ENCODE peak calls at places on chromosomes 13 and 19, in nine cellular contexts. One of them, this sample, is unnamed.

GRCh38 chr19:15443838-15444237 is 5.9 kb downstream of the WIZ start:
- DNase-seq in activated effector memory CD4-positive, alpha-beta T cell treated with Interleukin-2 at 50 U/mL for 16 hours: no peak
- DNase-seq in hepatic stellate cell: no peak
- DNase-seq in activated CD8-positive, alpha-beta memory T cell treated with anti-CD3 and anti-CD28 coated beads for 4 hours: no peak
- DNase-seq in HEK293T: no peak
- DNase-seq in NCI-H2107: no peak
- DNase-seq in HFF-Myc: no peak
- DNase-seq in fibroblast of lung: no peak
- DNase-seq in central memory CD8-positive, alpha-beta T cell: no peak
- DNase-seq in this sample: no peak

GRCh38 chr19:11530432-11530831 is 1.5 kb upstream of the ECSIT start:
- DNase-seq in activated effector memory CD4-positive, alpha-beta T cell treated with Interleukin-2 at 50 U/mL for 16 hours: no peak
- DNase-seq in hepatic stellate cell: peak; percentile 73
- DNase-seq in activated CD8-positive, alpha-beta memory T cell treated with anti-CD3 and anti-CD28 coated beads for 4 hours: no peak
- DNase-seq in HEK293T: peak; percentile 37
- DNase-seq in NCI-H2107: peak; percentile 52
- DNase-seq in HFF-Myc: peak; percentile 69
- DNase-seq in fibroblast of lung: peak; percentile 82
- DNase-seq in central memory CD8-positive, alpha-beta T cell: no peak
- DNase-seq in this sample: peak; percentile 85

GRCh38 chr19:41671481-41671880 is 16.6 kb downstream of the CEACAM7 start:
- DNase-seq in activated effector memory CD4-positive, alpha-beta T cell treated with Interleukin-2 at 50 U/mL for 16 hours: no peak
- DNase-seq in hepatic stellate cell: no peak
- DNase-seq in activated CD8-positive, alpha-beta memory T cell treated with anti-CD3 and anti-CD28 coated beads for 4 hours: no peak
- DNase-seq in HEK293T: no peak
- DNase-seq in NCI-H2107: no peak
- DNase-seq in HFF-Myc: no peak
- DNase-seq in fibroblast of lung: no peak
- DNase-seq in central memory CD8-positive, alpha-beta T cell: no peak
- DNase-seq in this sample: no peak

GRCh38 chr19:46218160-46218559 is 11.4 kb upstream of the IGFL1 start:
- DNase-seq in activated effector memory CD4-positive, alpha-beta T cell treated with Interleukin-2 at 50 U/mL for 16 hours: no peak
- DNase-seq in hepatic stellate cell: no peak
- DNase-seq in activated CD8-positive, alpha-beta memory T cell treated with anti-CD3 and anti-CD28 coated beads for 4 hours: no peak
- DNase-seq in HEK293T: peak; percentile 58
- DNase-seq in NCI-H2107: no peak
- DNase-seq in HFF-Myc: peak; percentile 30
- DNase-seq in fibroblast of lung: peak; percentile 39
- DNase-seq in central memory CD8-positive, alpha-beta T cell: no peak
- DNase-seq in this sample: no peak

GRCh38 chr19:38869836-38870607 is 8.1 kb downstream of the RINL start:
- DNase-seq in activated effector memory CD4-positive, alpha-beta T cell treated with Interleukin-2 at 50 U/mL for 16 hours: peak; percentile 93
- DNase-seq in hepatic stellate cell: peak; percentile 73
- DNase-seq in activated CD8-positive, alpha-beta memory T cell treated with anti-CD3 and anti-CD28 coated beads for 4 hours: peak; percentile 87
- DNase-seq in HEK293T: no peak
- DNase-seq in NCI-H2107: no peak
- DNase-seq in HFF-Myc: peak; percentile 31
- DNase-seq in fibroblast of lung: peak; percentile 46
- DNase-seq in central memory CD8-positive, alpha-beta T cell: peak; percentile 93
- DNase-seq in this sample: peak; percentile 93

GRCh38 chr13:46389457-46389856 is 2.4 kb upstream of the RUBCNL start:
- DNase-seq in activated effector memory CD4-positive, alpha-beta T cell treated with Interleukin-2 at 50 U/mL for 16 hours: no peak
- DNase-seq in hepatic stellate cell: no peak
- DNase-seq in activated CD8-positive, alpha-beta memory T cell treated with anti-CD3 and anti-CD28 coated beads for 4 hours: no peak
- DNase-seq in HEK293T: no peak
- DNase-seq in NCI-H2107: no peak
- DNase-seq in HFF-Myc: no peak
- DNase-seq in fibroblast of lung: no peak
- DNase-seq in central memory CD8-positive, alpha-beta T cell: no peak
- DNase-seq in this sample: no peak

GRCh38 chr13:41505209-41505835 is 48.0 kb downstream of the RGCC start:
- DNase-seq in activated effector memory CD4-positive, alpha-beta T cell treated with Interleukin-2 at 50 U/mL for 16 hours: no peak
- DNase-seq in hepatic stellate cell: peak; percentile 72
- DNase-seq in activated CD8-positive, alpha-beta memory T cell treated with anti-CD3 and anti-CD28 coated beads for 4 hours: no peak
- DNase-seq in HEK293T: no peak
- DNase-seq in NCI-H2107: no peak
- DNase-seq in HFF-Myc: peak; percentile 57
- DNase-seq in fibroblast of lung: peak; percentile 98
- DNase-seq in central memory CD8-positive, alpha-beta T cell: no peak
- DNase-seq in this sample: no peak

GRCh38 chr19:31699421-31699820 is 350.2 kb upstream of the TSHZ3 start:
- DNase-seq in activated effector memory CD4-positive, alpha-beta T cell treated with Interleukin-2 at 50 U/mL for 16 hours: no peak
- DNase-seq in hepatic stellate cell: no peak
- DNase-seq in activated CD8-positive, alpha-beta memory T cell treated with anti-CD3 and anti-CD28 coated beads for 4 hours: no peak
- DNase-seq in HEK293T: no peak
- DNase-seq in NCI-H2107: no peak
- DNase-seq in HFF-Myc: no peak
- DNase-seq in fibroblast of lung: no peak
- DNase-seq in central memory CD8-positive, alpha-beta T cell: no peak
- DNase-seq in this sample: no peak

GRCh38 chr19:46821512-46822359 is 28.9 kb downstream of the AP2S1 start:
- DNase-seq in activated effector memory CD4-positive, alpha-beta T cell treated with Interleukin-2 at 50 U/mL for 16 hours: peak; percentile 39
- DNase-seq in hepatic stellate cell: no peak
- DNase-seq in activated CD8-positive, alpha-beta memory T cell treated with anti-CD3 and anti-CD28 coated beads for 4 hours: peak; percentile 18
- DNase-seq in HEK293T: no peak
- DNase-seq in NCI-H2107: no peak
- DNase-seq in HFF-Myc: no peak
- DNase-seq in fibroblast of lung: no peak
- DNase-seq in central memory CD8-positive, alpha-beta T cell: peak; percentile 35
- DNase-seq in this sample: peak; percentile 20

GRCh38 chr19:35115538-35115951 is at the start of gene FXYD3:
- DNase-seq in activated effector memory CD4-positive, alpha-beta T cell treated with Interleukin-2 at 50 U/mL for 16 hours: no peak
- DNase-seq in hepatic stellate cell: no peak
- DNase-seq in activated CD8-positive, alpha-beta memory T cell treated with anti-CD3 and anti-CD28 coated beads for 4 hours: no peak
- DNase-seq in HEK293T: no peak
- DNase-seq in NCI-H2107: no peak
- DNase-seq in HFF-Myc: no peak
- DNase-seq in fibroblast of lung: no peak
- DNase-seq in central memory CD8-positive, alpha-beta T cell: no peak
- DNase-seq in this sample: no peak

GRCh38 chr13:19982447-19983043 is 24.0 kb downstream of the ZMYM2 start:
- DNase-seq in activated effector memory CD4-positive, alpha-beta T cell treated with Interleukin-2 at 50 U/mL for 16 hours: no peak
- DNase-seq in hepatic stellate cell: no peak
- DNase-seq in activated CD8-positive, alpha-beta memory T cell treated with anti-CD3 and anti-CD28 coated beads for 4 hours: no peak
- DNase-seq in HEK293T: no peak
- DNase-seq in NCI-H2107: no peak
- DNase-seq in HFF-Myc: no peak
- DNase-seq in fibroblast of lung: no peak
- DNase-seq in central memory CD8-positive, alpha-beta T cell: no peak
- DNase-seq in this sample: no peak

GRCh38 chr13:60970736-60971135 is 444.9 kb downstream of the PCDH20 start:
- DNase-seq in activated effector memory CD4-positive, alpha-beta T cell treated with Interleukin-2 at 50 U/mL for 16 hours: no peak
- DNase-seq in hepatic stellate cell: no peak
- DNase-seq in activated CD8-positive, alpha-beta memory T cell treated with anti-CD3 and anti-CD28 coated beads for 4 hours: no peak
- DNase-seq in HEK293T: no peak
- DNase-seq in NCI-H2107: no peak
- DNase-seq in HFF-Myc: no peak
- DNase-seq in fibroblast of lung: no peak
- DNase-seq in central memory CD8-positive, alpha-beta T cell: no peak
- DNase-seq in this sample: no peak

GRCh38 chr19:35863018-35863417 is 5.4 kb upstream of the APLP1 start:
- DNase-seq in activated effector memory CD4-positive, alpha-beta T cell treated with Interleukin-2 at 50 U/mL for 16 hours: no peak
- DNase-seq in hepatic stellate cell: no peak
- DNase-seq in activated CD8-positive, alpha-beta memory T cell treated with anti-CD3 and anti-CD28 coated beads for 4 hours: no peak
- DNase-seq in HEK293T: no peak
- DNase-seq in NCI-H2107: no peak
- DNase-seq in HFF-Myc: no peak
- DNase-seq in fibroblast of lung: no peak
- DNase-seq in central memory CD8-positive, alpha-beta T cell: no peak
- DNase-seq in this sample: no peak

GRCh38 chr13:102586615-102587014 is 10.2 kb upstream of the TPP2 start:
- DNase-seq in activated effector memory CD4-positive, alpha-beta T cell treated with Interleukin-2 at 50 U/mL for 16 hours: no peak
- DNase-seq in hepatic stellate cell: no peak
- DNase-seq in activated CD8-positive, alpha-beta memory T cell treated with anti-CD3 and anti-CD28 coated beads for 4 hours: no peak
- DNase-seq in HEK293T: no peak
- DNase-seq in NCI-H2107: no peak
- DNase-seq in HFF-Myc: no peak
- DNase-seq in fibroblast of lung: no peak
- DNase-seq in central memory CD8-positive, alpha-beta T cell: no peak
- DNase-seq in this sample: no peak

GRCh38 chr19:36003284-36003683 is 5.3 kb downstream of the SYNE4 start:
- DNase-seq in activated effector memory CD4-positive, alpha-beta T cell treated with Interleukin-2 at 50 U/mL for 16 hours: no peak
- DNase-seq in hepatic stellate cell: no peak
- DNase-seq in activated CD8-positive, alpha-beta memory T cell treated with anti-CD3 and anti-CD28 coated beads for 4 hours: no peak
- DNase-seq in HEK293T: no peak
- DNase-seq in NCI-H2107: no peak
- DNase-seq in HFF-Myc: no peak
- DNase-seq in fibroblast of lung: no peak
- DNase-seq in central memory CD8-positive, alpha-beta T cell: no peak
- DNase-seq in this sample: no peak

GRCh38 chr19:34365463-34366401 is 736 bp downstream of the GPI start:
- DNase-seq in activated effector memory CD4-positive, alpha-beta T cell treated with Interleukin-2 at 50 U/mL for 16 hours: no peak
- DNase-seq in hepatic stellate cell: peak; percentile 69
- DNase-seq in activated CD8-positive, alpha-beta memory T cell treated with anti-CD3 and anti-CD28 coated beads for 4 hours: no peak
- DNase-seq in HEK293T: peak; percentile 29
- DNase-seq in NCI-H2107: peak; percentile 10
- DNase-seq in HFF-Myc: no peak
- DNase-seq in fibroblast of lung: peak; percentile 41
- DNase-seq in central memory CD8-positive, alpha-beta T cell: no peak
- DNase-seq in this sample: peak; percentile 75

GRCh38 chr13:73001971-73002370 is 56.8 kb upstream of the KLF5 start:
- DNase-seq in activated effector memory CD4-positive, alpha-beta T cell treated with Interleukin-2 at 50 U/mL for 16 hours: no peak
- DNase-seq in hepatic stellate cell: no peak
- DNase-seq in activated CD8-positive, alpha-beta memory T cell treated with anti-CD3 and anti-CD28 coated beads for 4 hours: no peak
- DNase-seq in HEK293T: no peak
- DNase-seq in NCI-H2107: no peak
- DNase-seq in HFF-Myc: no peak
- DNase-seq in fibroblast of lung: no peak
- DNase-seq in central memory CD8-positive, alpha-beta T cell: no peak
- DNase-seq in this sample: no peak

GRCh38 chr13:80921971-80922370 is 581.0 kb upstream of the SPRY2 start:
- DNase-seq in activated effector memory CD4-positive, alpha-beta T cell treated with Interleukin-2 at 50 U/mL for 16 hours: no peak
- DNase-seq in hepatic stellate cell: no peak
- DNase-seq in activated CD8-positive, alpha-beta memory T cell treated with anti-CD3 and anti-CD28 coated beads for 4 hours: no peak
- DNase-seq in HEK293T: no peak
- DNase-seq in NCI-H2107: no peak
- DNase-seq in HFF-Myc: no peak
- DNase-seq in fibroblast of lung: no peak
- DNase-seq in central memory CD8-positive, alpha-beta T cell: no peak
- DNase-seq in this sample: no peak